ENCODE peak calls at places on chromosomes 12 and 14, in six cellular contexts. G is brain microvascular endothelial cell; X is CD8-positive, alpha-beta T cell; R is ovary; E is upper lobe of right lung; B is RWPE1. M is an unnamed sample.

GRCh38 chr14:23539209-23539866 is 12.2 kb downstream of the ZFHX2 start:
- DNase-seq in G (peak), X (no peak), R (no peak), E (no peak), B (peak), M (no peak)

GRCh38 chr12:16610006-16610520 is 4.1 kb upstream of the LMO3 start:
- DNase-seq in G (no peak), X (no peak), R (no peak), E (no peak), B (no peak), M (no peak)

GRCh38 chr12:106919910-106920544 is 35.7 kb upstream of the TMEM263 start:
- DNase-seq in G (peak), X (no peak), R (no peak), E (no peak), B (peak), M (peak)

GRCh38 chr12:41014643-41015020 is 173.5 kb upstream of the PDZRN4 start:
- DNase-seq in G (peak), X (no peak), R (no peak), E (no peak), B (peak), M (no peak)

GRCh38 chr14:75911883-75912282 is 69.9 kb downstream of the TGFB3 start:
- DNase-seq in G (no peak), X (no peak), R (no peak), E (no peak), B (no peak), M (no peak)

GRCh38 chr12:30706476-30706875 is 10.8 kb upstream of the IPO8 start:
- DNase-seq in G (no peak), X (no peak), R (no peak), E (no peak), B (no peak), M (no peak)

GRCh38 chr14:75513911-75514672 is 8.2 kb upstream of the BATF start:
- DNase-seq in G (no peak), X (no peak), R (no peak), E (no peak), B (no peak), M (no peak)

GRCh38 chr12:27673285-27673684 is 23.0 kb upstream of the REP15 start:
- DNase-seq in G (no peak), X (no peak), R (no peak), E (no peak), B (no peak), M (no peak)

GRCh38 chr14:75279153-75279738 is 618 bp downstream of the FOS start:
- DNase-seq in G (peak), X (peak), R (peak), E (peak), B (peak), M (no peak)

GRCh38 chr12:63779498-63780481 is at the start of gene RXYLT1:
- DNase-seq in G (peak), X (peak), R (peak), E (peak), B (peak), M (peak)

GRCh38 chr12:12735301-12735700 is 18.1 kb downstream of the CDKN1B start:
- DNase-seq in G (no peak), X (no peak), R (no peak), E (no peak), B (no peak), M (no peak)

GRCh38 chr14:42441615-42442014 is 834.9 kb downstream of the LRFN5 start:
- DNase-seq in G (no peak), X (no peak), R (no peak), E (no peak), B (no peak), M (no peak)

GRCh38 chr12:77830502-77830901 is at the start of gene NAV3:
- DNase-seq in G (no peak), X (no peak), R (no peak), E (no peak), B (no peak), M (no peak)

GRCh38 chr12:98344630-98345029 is 170.8 kb upstream of the TMPO start:
- DNase-seq in G (no peak), X (no peak), R (no peak), E (no peak), B (no peak), M (no peak)

GRCh38 chr12:75245108-75245507 is 35.5 kb upstream of the KCNC2 start:
- DNase-seq in G (no peak), X (no peak), R (no peak), E (no peak), B (no peak), M (no peak)

DNA sequence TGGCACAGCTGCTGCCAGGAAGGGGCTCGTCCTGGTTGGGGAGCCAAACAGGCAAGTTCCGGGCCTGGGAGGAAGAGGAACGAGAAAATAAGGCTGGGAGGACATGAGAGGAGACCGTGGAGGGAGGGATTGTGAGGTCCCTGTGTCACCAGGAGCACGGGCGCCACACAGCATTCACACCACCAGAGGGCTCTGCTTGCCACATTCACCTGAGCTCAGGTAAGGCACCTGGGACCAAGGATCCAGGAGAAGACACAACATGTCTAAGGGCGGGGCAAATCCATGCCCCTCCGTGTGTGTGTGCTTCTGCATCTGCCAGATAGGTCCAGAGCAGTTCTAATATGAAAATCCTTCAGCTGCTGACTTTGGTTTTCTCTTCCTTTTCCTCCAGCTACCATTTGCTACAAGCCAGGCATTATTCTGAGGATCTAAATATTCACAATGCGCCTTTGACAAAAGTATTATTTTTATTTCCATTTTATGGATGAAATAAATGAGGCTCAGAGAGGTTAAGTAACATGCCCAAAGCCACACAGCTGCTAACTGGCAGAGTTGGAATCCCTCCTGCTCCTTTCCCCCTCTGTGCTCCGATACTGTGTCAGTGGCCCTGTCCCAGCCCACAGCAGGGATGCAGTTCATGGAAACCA is 14.6 kb downstream of the RAPGEF3 start:
- DNase-seq in G (no peak), X (peak), R (no peak), E (peak), B (peak), M (no peak)
- TF ChIP-seq CTCF in G (peak), X (peak), R (no peak), E (peak), B (peak), M (peak)

GRCh38 chr12:92987846-92988621 is 58.9 kb upstream of the EEA1 start:
- DNase-seq in G (no peak), X (no peak), R (peak), E (peak), B (no peak), M (no peak)
- H3K27ac ChIP-seq in G (no peak), X (no peak), R (peak), E (peak), B (no peak), M (peak)

DNA sequence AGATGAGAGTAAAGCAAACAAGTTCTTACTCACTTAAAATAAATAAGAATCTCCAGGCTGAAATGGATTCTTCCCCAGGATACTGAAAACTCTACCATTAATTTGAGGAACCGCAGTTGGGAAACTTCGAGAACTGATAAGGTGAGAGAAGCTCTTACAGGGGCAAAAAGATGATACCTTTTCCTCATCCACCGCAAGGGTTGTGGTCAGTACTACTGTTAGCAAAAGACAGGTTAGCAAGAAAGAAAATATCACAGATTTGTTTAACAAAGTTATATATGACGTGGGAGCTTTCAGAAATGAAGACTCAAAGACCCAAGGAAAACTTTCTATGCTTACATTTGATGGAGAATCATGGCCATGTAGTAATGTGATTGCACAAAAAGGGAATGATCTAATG is 441.6 kb downstream of the PCNX1 start:
- DNase-seq in G (no peak), X (no peak), R (no peak), E (no peak), B (no peak), M (no peak)
- TF ChIP-seq CTCF in G (no peak), X (no peak), R (no peak), E (no peak), B (no peak), M (no peak)

DNA sequence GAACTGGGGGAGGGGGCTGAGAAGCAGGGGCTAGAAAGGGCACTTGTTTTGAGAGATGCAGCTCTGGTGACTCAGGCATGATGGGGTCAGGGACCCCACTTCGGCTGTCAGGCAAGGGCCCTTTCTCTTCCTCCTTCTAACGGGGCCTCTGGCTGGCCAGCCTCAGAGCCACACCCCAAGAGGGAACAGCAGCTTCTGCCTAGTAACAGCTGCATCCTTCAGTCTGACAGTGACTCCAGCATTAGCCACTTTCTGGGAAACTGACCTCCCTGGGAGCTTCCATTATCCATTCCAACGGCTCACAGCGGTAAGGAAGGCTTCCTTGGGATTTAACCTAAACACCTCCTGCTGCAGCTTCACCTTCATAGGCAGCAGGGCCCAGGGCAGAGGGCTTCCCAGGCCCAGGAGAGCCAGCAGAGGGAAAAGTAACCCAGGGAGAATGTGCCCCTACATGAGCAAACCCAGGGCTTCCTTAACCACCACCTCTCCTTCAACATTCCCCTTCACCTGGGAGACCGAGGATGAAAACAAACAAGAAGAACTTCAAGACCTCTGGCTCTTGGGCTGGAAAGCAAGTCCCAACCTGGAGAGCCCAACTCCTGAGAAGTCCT is 2.7 kb downstream of the NCKAP5L start:
- DNase-seq in G (peak), X (no peak), R (no peak), E (no peak), B (no peak), M (no peak)
- H3K27ac ChIP-seq in G (peak), X (no peak), R (no peak), E (peak), B (peak), M (peak)

GRCh38 chr12:108457734-108458361 is 57.2 kb upstream of the FICD start:
- DNase-seq in G (no peak), X (no peak), R (no peak), E (no peak), B (no peak), M (no peak)
- TF ChIP-seq CTCF in G (peak), X (no peak), R (no peak), E (peak), B (no peak), M (no peak)

GRCh38 chr12:111699-112591 is 45.4 kb downstream of the IQSEC3 start:
- DNase-seq in G (no peak), X (no peak), R (no peak), E (peak), B (no peak), M (no peak)

GRCh38 chr12:109872-110271 is 43.3 kb downstream of the IQSEC3 start:
- DNase-seq in G (no peak), X (no peak), R (no peak), E (peak), B (no peak), M (no peak)

GRCh38 chr12:108594-108993 is 42.0 kb downstream of the IQSEC3 start:
- DNase-seq in G (no peak), X (no peak), R (no peak), E (peak), B (no peak), M (no peak)

GRCh38 chr12:106118-106561 is 39.6 kb downstream of the IQSEC3 start:
- DNase-seq in G (no peak), X (no peak), R (no peak), E (peak), B (no peak), M (no peak)

GRCh38 chr12:109446-109845 is 42.9 kb downstream of the IQSEC3 start:
- DNase-seq in G (no peak), X (no peak), R (no peak), E (no peak), B (no peak), M (no peak)
- H3K27ac ChIP-seq in G (no peak), X (no peak), R (no peak), E (no peak), B (no peak), M (no peak)

GRCh38 chr12:6752181-6752930 is 585 bp downstream of the MLF2 start:
- DNase-seq in G (peak), X (no peak), R (no peak), E (no peak), B (peak), M (no peak)

GRCh38 chr12:6753772-6754356 is 923 bp upstream of the MLF2 start:
- DNase-seq in G (no peak), X (no peak), R (no peak), E (no peak), B (no peak), M (no peak)

GRCh38 chr12:6751767-6752166 is 1.2 kb downstream of the MLF2 start:
- DNase-seq in G (no peak), X (no peak), R (peak), E (no peak), B (no peak), M (no peak)

GRCh38 chr12:6754406-6754805 is 1.5 kb upstream of the MLF2 start:
- DNase-seq in G (no peak), X (no peak), R (no peak), E (no peak), B (no peak), M (no peak)

GRCh38 chr12:6752931-6753771 is at the start of gene MLF2:
- DNase-seq in G (peak), X (peak), R (peak), E (peak), B (peak), M (peak)
- TF ChIP-seq CTCF in G (peak), X (peak), R (peak), E (no peak), B (peak), M (no peak)

GRCh38 chr12:4864575-4864974 is 45.1 kb upstream of the KCNA1 start:
- DNase-seq in G (no peak), X (no peak), R (no peak), E (no peak), B (no peak), M (no peak)
- H3K27ac ChIP-seq in G (no peak), X (no peak), R (no peak), E (no peak), B (no peak), M (no peak)

DNA sequence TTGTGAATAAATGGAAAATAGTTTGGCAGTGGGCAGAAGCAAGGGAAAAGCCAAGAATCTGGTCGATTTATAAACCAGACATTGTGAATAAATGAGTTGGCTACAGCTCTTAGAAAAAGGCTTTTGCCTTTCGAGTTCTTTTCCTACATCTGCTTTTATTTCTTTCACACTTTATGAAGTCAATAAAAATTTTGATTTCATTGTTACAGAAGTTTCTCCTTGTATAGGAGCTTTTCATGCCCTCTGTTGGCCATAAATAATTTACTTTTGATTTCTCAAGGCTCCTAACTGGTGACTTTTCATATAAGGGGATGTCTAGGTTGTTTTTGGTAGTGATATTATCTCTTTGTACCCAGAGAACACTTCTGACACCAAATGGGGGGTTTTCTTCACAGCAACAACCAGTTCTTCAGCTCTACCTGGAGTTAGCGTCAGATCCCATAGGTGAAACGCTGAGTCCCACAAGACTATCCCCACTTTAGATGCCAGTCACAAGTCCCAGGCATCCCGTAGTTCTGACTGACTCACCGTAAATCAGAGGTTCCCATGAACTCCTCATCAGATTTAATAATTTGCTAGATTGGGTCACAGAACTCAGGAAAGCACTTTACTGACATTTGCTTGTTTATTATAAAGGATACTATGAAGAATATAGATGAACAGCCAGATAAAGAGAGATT is 136.4 kb upstream of the DNM1L start:
- DNase-seq in G (no peak), X (no peak), R (no peak), E (no peak), B (no peak), M (no peak)
- TF ChIP-seq CTCF in G (no peak), X (no peak), R (no peak), E (peak), B (no peak), M (no peak)

GRCh38 chr12:5374691-5375090 is 57.2 kb upstream of the NTF3 start:
- DNase-seq in G (no peak), X (no peak), R (no peak), E (no peak), B (no peak), M (no peak)

GRCh38 chr12:5371636-5372035 is 60.3 kb upstream of the NTF3 start:
- DNase-seq in G (no peak), X (no peak), R (no peak), E (no peak), B (no peak), M (no peak)

DNA sequence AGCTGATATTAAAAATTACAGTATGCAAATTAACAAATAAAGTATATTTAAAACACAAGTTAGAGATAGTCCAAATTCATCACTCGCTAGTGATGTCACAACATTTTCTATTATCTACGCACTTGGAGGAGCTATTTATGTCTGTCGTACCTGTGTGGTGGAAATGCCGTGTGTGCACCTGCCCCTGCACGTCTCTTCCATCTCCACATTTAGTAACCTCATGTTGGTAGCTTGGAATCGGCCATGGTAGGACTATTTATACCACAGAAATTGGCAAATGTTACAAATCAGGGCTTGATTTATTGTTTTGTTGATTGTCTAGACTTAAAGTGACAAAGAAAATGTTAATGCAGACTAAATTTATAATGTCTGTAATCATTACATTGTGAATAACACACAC is 62.6 kb upstream of the NTF3 start:
- DNase-seq in G (no peak), X (no peak), R (no peak), E (no peak), B (no peak), M (no peak)
- H3K27ac ChIP-seq in G (no peak), X (no peak), R (no peak), E (no peak), B (no peak), M (no peak)